ENCODE peak calls at places on chromosome X, in seven cellular contexts. Z is stimulated activated CD4-positive, alpha-beta T cell treated with anti-CD3 and anti-CD28 coated beads, TNF-alpha, amount 100 ng/mL, for 48 hours; Q is NCI-H2029; V is tibial artery; C is cardiac muscle cell; K is GM12892; L is tibial nerve. N is an unnamed sample.

GRCh38 chrX:11138498-11139390 is 27.6 kb downstream of the HCCS start:
- DNase-seq in L (no peak), C (no peak), K (peak; percentile 8), V (no peak), Q (no peak), Z (no peak), N (no peak)

GRCh38 chrX:152170621-152171020 is 32.2 kb upstream of the MAGEA10 start:
- DNase-seq in Z (no peak), V (no peak), Q (no peak), K (no peak), C (no peak), L (no peak), N (no peak)

GRCh38 chrX:2608638-2609430 is 82.3 kb upstream of the CD99 start:
- DNase-seq in K (peak; percentile 89), V (peak; percentile 81), Q (no peak), L (peak; percentile 63), Z (peak; percentile 87), C (peak; percentile 92), N (no peak)

GRCh38 chrX:23626651-23627050 is 40.6 kb upstream of the PRDX4 start:
- DNase-seq in K (no peak), Z (no peak), C (no peak), L (no peak), Q (no peak), V (no peak), N (no peak)

GRCh38 chrX:49271341-49271740 is 1.7 kb downstream of the PPP1R3F start:
- DNase-seq in V (no peak), Z (no peak), K (no peak), L (no peak), Q (no peak), C (no peak), N (no peak)

GRCh38 chrX:2500091-2500680 is 590 bp downstream of the DHRSX start:
- DNase-seq in Q (no peak), C (peak; percentile 50), L (no peak), Z (peak; percentile 8), K (peak; percentile 61), V (peak; percentile 28), N (no peak)

GRCh38 chrX:10217218-10217617 is 60.4 kb downstream of the CLCN4 start:
- DNase-seq in V (no peak), L (no peak), Z (no peak), C (no peak), Q (no peak), K (no peak), N (no peak)

GRCh38 chrX:1222511-1223252 is 10.2 kb upstream of the CRLF2 start:
- DNase-seq in L (no peak), K (no peak), Z (no peak), V (no peak), C (no peak), Q (no peak), N (no peak)

GRCh38 chrX:106894978-106895452 is 8.1 kb downstream of the RIPPLY1 start:
- DNase-seq in K (no peak), L (no peak), V (no peak), Z (no peak), C (peak; percentile 72), Q (no peak), N (no peak)

GRCh38 chrX:13404364-13404763 is 84.5 kb upstream of the ATXN3L start:
- DNase-seq in Q (no peak), C (no peak), L (no peak), V (no peak), K (no peak), Z (no peak), N (no peak)

GRCh38 chrX:153688534-153688899 is 791 bp downstream of the SLC6A8 start:
- DNase-seq in Q (no peak), V (no peak), C (no peak), Z (no peak), L (no peak), K (no peak), N (no peak)

GRCh38 chrX:13357925-13358324 is 38.1 kb upstream of the ATXN3L start:
- DNase-seq in V (no peak), K (no peak), C (peak; percentile 45), L (no peak), Q (no peak), Z (no peak), N (peak; percentile 16)

GRCh38 chrX:55710701-55711100 is 6.8 kb upstream of the RRAGB start:
- DNase-seq in Z (no peak), L (no peak), Q (no peak), C (peak; percentile 47), K (no peak), V (peak; percentile 22), N (peak; percentile 26)

GRCh38 chrX:123878177-123878576 is 18.3 kb downstream of the XIAP start:
- DNase-seq in L (no peak), Z (no peak), V (no peak), Q (no peak), C (peak; percentile 32), K (no peak), N (no peak)

GRCh38 chrX:24890677-24891076 is 125.1 kb downstream of the ARX start:
- DNase-seq in C (no peak), L (no peak), V (no peak), K (no peak), Q (no peak), Z (no peak), N (peak; percentile 8)

N was measured in epithelial cell of prostate.